ENCODE peak calls at places on chromosome 15, in seven cellular contexts. One of them, this sample, is unnamed.

GRCh38 chr15:67542462-67543347 is at the start of gene MAP2K5:
- DNase-seq in osteoblast: peak
- DNase-seq in lung microvascular endothelial cell: peak
- DNase-seq in Caki2: peak
- DNase-seq in GM10248: peak
- DNase-seq in Calu3: peak
- DNase-seq in AG20443: peak
- DNase-seq in this sample: peak

GRCh38 chr15:23869391-23869790 is 182.3 kb upstream of the NDN start:
- DNase-seq in GM10248: no peak
- DNase-seq in Caki2: peak
- DNase-seq in AG20443: peak
- DNase-seq in Calu3: no peak
- DNase-seq in lung microvascular endothelial cell: no peak
- DNase-seq in osteoblast: no peak
- DNase-seq in this sample: no peak

GRCh38 chr15:39682366-39682765 is 100.3 kb downstream of the FSIP1 start:
- DNase-seq in lung microvascular endothelial cell: no peak
- DNase-seq in GM10248: no peak
- DNase-seq in osteoblast: no peak
- DNase-seq in Caki2: no peak
- DNase-seq in AG20443: peak
- DNase-seq in Calu3: no peak
- DNase-seq in this sample: no peak

GRCh38 chr15:22866066-22866465 is 27.6 kb downstream of the NIPA2 start:
- DNase-seq in AG20443: no peak
- DNase-seq in GM10248: no peak
- DNase-seq in Caki2: no peak
- DNase-seq in Calu3: no peak
- DNase-seq in lung microvascular endothelial cell: no peak
- DNase-seq in osteoblast: peak
- DNase-seq in this sample: no peak

GRCh38 chr15:73932381-73933191 is 6.3 kb downstream of the LOXL1 start:
- DNase-seq in GM10248: no peak
- DNase-seq in AG20443: no peak
- DNase-seq in osteoblast: peak
- DNase-seq in Calu3: no peak
- DNase-seq in lung microvascular endothelial cell: no peak
- DNase-seq in Caki2: no peak
- DNase-seq in this sample: no peak

GRCh38 chr15:78177447-78177873 is 28.3 kb downstream of the IDH3A start:
- DNase-seq in Calu3: peak
- DNase-seq in AG20443: peak
- DNase-seq in osteoblast: peak
- DNase-seq in lung microvascular endothelial cell: peak
- DNase-seq in GM10248: peak
- DNase-seq in Caki2: peak
- DNase-seq in this sample: no peak

GRCh38 chr15:78988361-78988911 is 43.6 kb upstream of the CTSH start:
- DNase-seq in GM10248: peak
- DNase-seq in lung microvascular endothelial cell: peak
- DNase-seq in AG20443: peak
- DNase-seq in Calu3: peak
- DNase-seq in osteoblast: peak
- DNase-seq in Caki2: peak
- DNase-seq in this sample: peak

GRCh38 chr15:65385868-65386253 is 8.1 kb upstream of the IGDCC3 start:
- DNase-seq in lung microvascular endothelial cell: no peak
- DNase-seq in GM10248: no peak
- DNase-seq in osteoblast: peak
- DNase-seq in Caki2: no peak
- DNase-seq in AG20443: no peak
- DNase-seq in Calu3: no peak
- DNase-seq in this sample: no peak

GRCh38 chr15:31300208-31300661 is 26.4 kb upstream of the KLF13 start:
- DNase-seq in Caki2: no peak
- DNase-seq in GM10248: no peak
- DNase-seq in Calu3: no peak
- DNase-seq in lung microvascular endothelial cell: no peak
- DNase-seq in osteoblast: no peak
- DNase-seq in AG20443: no peak
- DNase-seq in this sample: peak

This sample was measured in esophagus muscularis mucosa.